ENCODE peak calls at places on chromosomes 2 and 18, in eight cellular contexts. One of them, this sample, is unnamed.

GRCh38 chr2:71064110-71064611 is 4.3 kb upstream of the NAGK start:
- DNase-seq in tibial artery: no peak
- DNase-seq in psoas muscle: no peak
- DNase-seq in hepatocyte: no peak
- DNase-seq in HCT116: no peak
- DNase-seq in CD4-positive, alpha-beta memory T cell: no peak
- DNase-seq in GM23248: no peak
- DNase-seq in cardiac muscle cell: no peak
- DNase-seq in this sample: no peak

GRCh38 chr2:160394153-160394552 is 99.5 kb downstream of the RBMS1 start:
- DNase-seq in tibial artery: no peak
- DNase-seq in psoas muscle: no peak
- DNase-seq in hepatocyte: no peak
- DNase-seq in HCT116: no peak
- DNase-seq in CD4-positive, alpha-beta memory T cell: peak; percentile 53
- DNase-seq in GM23248: no peak
- DNase-seq in cardiac muscle cell: no peak
- DNase-seq in this sample: no peak

GRCh38 chr2:43226955-43227829 is 786 bp upstream of the ZFP36L2 start:
- DNase-seq in tibial artery: peak; percentile 97
- DNase-seq in psoas muscle: peak; percentile 95
- DNase-seq in hepatocyte: peak; percentile 94
- DNase-seq in HCT116: peak; percentile 47
- DNase-seq in CD4-positive, alpha-beta memory T cell: peak; percentile 66
- DNase-seq in GM23248: peak; percentile 87
- DNase-seq in cardiac muscle cell: peak; percentile 93
- DNase-seq in this sample: no peak

GRCh38 chr18:55522011-55522410 is 66.0 kb downstream of the TCF4 start:
- DNase-seq in tibial artery: peak; percentile 23
- DNase-seq in psoas muscle: no peak
- DNase-seq in hepatocyte: peak; percentile 48
- DNase-seq in HCT116: no peak
- DNase-seq in CD4-positive, alpha-beta memory T cell: no peak
- DNase-seq in GM23248: no peak
- DNase-seq in cardiac muscle cell: peak; percentile 38
- DNase-seq in this sample: no peak

GRCh38 chr2:239184968-239185903 is 215.6 kb downstream of the HDAC4 start:
- DNase-seq in tibial artery: peak; percentile 12
- DNase-seq in psoas muscle: no peak
- DNase-seq in hepatocyte: no peak
- DNase-seq in HCT116: no peak
- DNase-seq in CD4-positive, alpha-beta memory T cell: no peak
- DNase-seq in GM23248: no peak
- DNase-seq in cardiac muscle cell: no peak
- DNase-seq in this sample: no peak

GRCh38 chr18:73791081-73791480 is 356.6 kb downstream of the FBXO15 start:
- DNase-seq in tibial artery: no peak
- DNase-seq in psoas muscle: no peak
- DNase-seq in hepatocyte: no peak
- DNase-seq in HCT116: no peak
- DNase-seq in CD4-positive, alpha-beta memory T cell: no peak
- DNase-seq in GM23248: peak; percentile 35
- DNase-seq in cardiac muscle cell: no peak
- DNase-seq in this sample: no peak

GRCh38 chr2:212145111-212145510 is 393.5 kb downstream of the ERBB4 start:
- DNase-seq in tibial artery: no peak
- DNase-seq in psoas muscle: no peak
- DNase-seq in hepatocyte: no peak
- DNase-seq in HCT116: no peak
- DNase-seq in CD4-positive, alpha-beta memory T cell: no peak
- DNase-seq in GM23248: peak; percentile 68
- DNase-seq in cardiac muscle cell: peak; percentile 34
- DNase-seq in this sample: no peak

GRCh38 chr2:66574701-66575624 is 140.0 kb downstream of the MEIS1 start:
- DNase-seq in tibial artery: no peak
- DNase-seq in psoas muscle: peak; percentile 56
- DNase-seq in hepatocyte: peak; percentile 87
- DNase-seq in HCT116: no peak
- DNase-seq in CD4-positive, alpha-beta memory T cell: no peak
- DNase-seq in GM23248: peak; percentile 90
- DNase-seq in cardiac muscle cell: peak; percentile 91
- DNase-seq in this sample: no peak

GRCh38 chr2:227881866-227882517 is 10.6 kb downstream of the DAW1 start:
- DNase-seq in tibial artery: no peak
- DNase-seq in psoas muscle: no peak
- DNase-seq in hepatocyte: no peak
- DNase-seq in HCT116: no peak
- DNase-seq in CD4-positive, alpha-beta memory T cell: no peak
- DNase-seq in GM23248: peak; percentile 35
- DNase-seq in cardiac muscle cell: no peak
- DNase-seq in this sample: no peak

GRCh38 chr18:62959481-62959880 is 244.1 kb downstream of the PHLPP1 start:
- DNase-seq in tibial artery: no peak
- DNase-seq in psoas muscle: no peak
- DNase-seq in hepatocyte: no peak
- DNase-seq in HCT116: no peak
- DNase-seq in CD4-positive, alpha-beta memory T cell: no peak
- DNase-seq in GM23248: no peak
- DNase-seq in cardiac muscle cell: no peak
- DNase-seq in this sample: no peak

GRCh38 chr18:62637807-62638687 is 77.3 kb upstream of the PHLPP1 start:
- DNase-seq in tibial artery: no peak
- DNase-seq in psoas muscle: no peak
- DNase-seq in hepatocyte: no peak
- DNase-seq in HCT116: peak; percentile 44
- DNase-seq in CD4-positive, alpha-beta memory T cell: peak; percentile 39
- DNase-seq in GM23248: peak; percentile 44
- DNase-seq in cardiac muscle cell: peak; percentile 27
- DNase-seq in this sample: peak; percentile 15

GRCh38 chr2:69385443-69386151 is 1.4 kb downstream of the GFPT1 start:
- DNase-seq in tibial artery: no peak
- DNase-seq in psoas muscle: no peak
- DNase-seq in hepatocyte: peak; percentile 12
- DNase-seq in HCT116: peak; percentile 54
- DNase-seq in CD4-positive, alpha-beta memory T cell: no peak
- DNase-seq in GM23248: peak; percentile 63
- DNase-seq in cardiac muscle cell: peak; percentile 61
- DNase-seq in this sample: no peak

GRCh38 chr2:20599001-20599600 is 51.8 kb downstream of the HS1BP3 start:
- DNase-seq in tibial artery: peak; percentile 74
- DNase-seq in psoas muscle: peak; percentile 53
- DNase-seq in hepatocyte: no peak
- DNase-seq in HCT116: no peak
- DNase-seq in CD4-positive, alpha-beta memory T cell: no peak
- DNase-seq in GM23248: no peak
- DNase-seq in cardiac muscle cell: no peak
- DNase-seq in this sample: no peak

DNA sequence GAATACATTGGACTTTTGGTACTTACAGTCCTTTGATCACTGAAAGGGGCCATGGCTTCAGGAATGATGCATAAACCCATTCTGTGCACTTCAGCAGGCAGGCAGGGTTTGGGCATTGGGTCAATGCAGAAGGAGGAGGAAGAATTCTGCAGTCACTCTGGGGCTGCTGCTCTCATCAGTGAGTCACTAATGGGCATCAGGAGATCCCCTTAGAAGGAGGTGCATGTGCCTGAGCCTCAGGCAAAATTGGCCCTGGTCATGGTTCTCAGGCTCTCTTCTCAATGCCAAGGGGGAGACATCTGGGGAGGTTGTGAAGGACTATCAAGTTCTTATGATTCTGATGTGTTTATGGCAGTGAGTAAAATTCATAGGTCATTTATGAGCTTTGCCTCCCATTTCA is 52.0 kb upstream of the TNP1 start:
- DNase-seq in tibial artery: no peak
- DNase-seq in psoas muscle: no peak
- DNase-seq in hepatocyte: no peak
- DNase-seq in HCT116: no peak
- DNase-seq in CD4-positive, alpha-beta memory T cell: no peak
- DNase-seq in GM23248: peak; percentile 77
- DNase-seq in cardiac muscle cell: no peak
- DNase-seq in this sample: no peak
- H3K27ac ChIP-seq in tibial artery: no peak overlapping the region
- H3K27ac ChIP-seq in psoas muscle: no peak overlapping the region
- H3K27ac ChIP-seq in hepatocyte: no peak overlapping the region
- H3K27ac ChIP-seq in HCT116: no peak overlapping the region
- H3K27ac ChIP-seq in CD4-positive, alpha-beta memory T cell: no peak overlapping the region
- H3K27ac ChIP-seq in GM23248: no peak overlapping the region
- H3K27ac ChIP-seq in cardiac muscle cell: no peak overlapping the region
- H3K27ac ChIP-seq in this sample: no peak overlapping the region

GRCh38 chr2:60354713-60355112 is 198.7 kb downstream of the BCL11A start:
- DNase-seq in tibial artery: no peak
- DNase-seq in psoas muscle: no peak
- DNase-seq in hepatocyte: no peak
- DNase-seq in HCT116: no peak
- DNase-seq in CD4-positive, alpha-beta memory T cell: no peak
- DNase-seq in GM23248: no peak
- DNase-seq in cardiac muscle cell: no peak
- DNase-seq in this sample: no peak

GRCh38 chr2:60353406-60353800 is 200.1 kb downstream of the BCL11A start:
- DNase-seq in tibial artery: no peak
- DNase-seq in psoas muscle: no peak
- DNase-seq in hepatocyte: no peak
- DNase-seq in HCT116: no peak
- DNase-seq in CD4-positive, alpha-beta memory T cell: no peak
- DNase-seq in GM23248: no peak
- DNase-seq in cardiac muscle cell: no peak
- DNase-seq in this sample: no peak

GRCh38 chr2:60353863-60354262 is 199.6 kb downstream of the BCL11A start:
- DNase-seq in tibial artery: no peak
- DNase-seq in psoas muscle: no peak
- DNase-seq in hepatocyte: no peak
- DNase-seq in HCT116: no peak
- DNase-seq in CD4-positive, alpha-beta memory T cell: no peak
- DNase-seq in GM23248: no peak
- DNase-seq in cardiac muscle cell: no peak
- DNase-seq in this sample: no peak

GRCh38 chr2:60356346-60356745 is 197.1 kb downstream of the BCL11A start:
- DNase-seq in tibial artery: no peak
- DNase-seq in psoas muscle: no peak
- DNase-seq in hepatocyte: no peak
- DNase-seq in HCT116: no peak
- DNase-seq in CD4-positive, alpha-beta memory T cell: no peak
- DNase-seq in GM23248: peak; percentile 13
- DNase-seq in cardiac muscle cell: no peak
- DNase-seq in this sample: no peak

GRCh38 chr2:60355849-60356261 is 197.6 kb downstream of the BCL11A start:
- DNase-seq in tibial artery: no peak
- DNase-seq in psoas muscle: no peak
- DNase-seq in hepatocyte: no peak
- DNase-seq in HCT116: no peak
- DNase-seq in CD4-positive, alpha-beta memory T cell: no peak
- DNase-seq in GM23248: no peak
- DNase-seq in cardiac muscle cell: no peak
- DNase-seq in this sample: no peak
- H3K27ac ChIP-seq in tibial artery: no peak overlapping the region
- H3K27ac ChIP-seq in psoas muscle: no peak overlapping the region
- H3K27ac ChIP-seq in hepatocyte: no peak overlapping the region
- H3K27ac ChIP-seq in HCT116: no peak overlapping the region
- H3K27ac ChIP-seq in CD4-positive, alpha-beta memory T cell: no peak overlapping the region
- H3K27ac ChIP-seq in GM23248: no peak overlapping the region
- H3K27ac ChIP-seq in cardiac muscle cell: no peak overlapping the region
- H3K27ac ChIP-seq in this sample: no peak overlapping the region

DNA sequence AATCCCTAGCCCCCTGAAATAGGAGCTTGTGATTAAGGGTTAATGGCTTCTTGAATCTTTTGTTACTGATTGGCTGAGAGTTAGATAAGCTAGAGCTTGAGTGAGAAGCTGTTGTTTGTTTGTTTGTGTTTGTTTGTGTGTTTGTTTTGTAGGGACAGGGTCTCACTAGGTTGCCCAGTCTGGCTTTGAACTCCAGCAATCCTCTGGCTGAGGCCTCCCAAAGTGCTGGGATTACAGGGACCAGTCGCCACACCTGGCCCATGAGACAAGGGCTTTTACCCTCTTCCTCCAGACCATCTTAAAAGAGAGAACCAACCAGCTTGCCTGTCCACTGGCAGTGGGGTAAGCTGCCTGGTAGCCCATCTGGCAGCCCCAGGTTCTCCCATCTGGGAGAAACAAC is 58.1 kb downstream of the SH2D6 start:
- DNase-seq in tibial artery: no peak
- DNase-seq in psoas muscle: no peak
- DNase-seq in hepatocyte: no peak
- DNase-seq in HCT116: no peak
- DNase-seq in CD4-positive, alpha-beta memory T cell: no peak
- DNase-seq in GM23248: no peak
- DNase-seq in cardiac muscle cell: no peak
- DNase-seq in this sample: no peak
- H3K27ac ChIP-seq in tibial artery: no peak overlapping the region
- H3K27ac ChIP-seq in psoas muscle: no peak overlapping the region
- H3K27ac ChIP-seq in hepatocyte: no peak overlapping the region
- H3K27ac ChIP-seq in HCT116: no peak overlapping the region
- H3K27ac ChIP-seq in CD4-positive, alpha-beta memory T cell: no peak overlapping the region
- H3K27ac ChIP-seq in GM23248: no peak overlapping the region
- H3K27ac ChIP-seq in cardiac muscle cell: no peak overlapping the region
- H3K27ac ChIP-seq in this sample: peak overlapping the region; percentile 55

DNA sequence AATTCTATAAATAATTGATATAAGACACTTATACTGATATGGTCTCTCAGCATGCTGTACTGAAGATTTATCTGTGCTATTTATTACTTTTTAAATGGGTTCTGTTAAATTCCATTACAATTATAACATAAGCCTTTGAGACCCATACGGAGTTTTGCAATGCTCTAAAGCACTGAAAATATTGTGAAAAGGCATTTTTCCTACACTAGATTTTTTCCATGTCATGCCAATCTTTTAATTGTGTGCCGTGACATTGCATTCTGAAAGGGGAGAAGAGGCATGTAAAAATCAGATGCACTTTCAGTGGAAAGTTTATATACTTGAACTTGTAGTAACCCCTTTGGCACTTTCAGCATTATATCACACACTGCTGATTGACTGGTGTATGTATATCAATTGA is 46.5 kb downstream of the EFEMP1 start:
- DNase-seq in tibial artery: no peak
- DNase-seq in psoas muscle: no peak
- DNase-seq in hepatocyte: no peak
- DNase-seq in HCT116: no peak
- DNase-seq in CD4-positive, alpha-beta memory T cell: no peak
- DNase-seq in GM23248: peak; percentile 76
- DNase-seq in cardiac muscle cell: peak; percentile 34
- DNase-seq in this sample: no peak
- H3K27ac ChIP-seq in tibial artery: no peak overlapping the region
- H3K27ac ChIP-seq in psoas muscle: no peak overlapping the region
- H3K27ac ChIP-seq in hepatocyte: no peak overlapping the region
- H3K27ac ChIP-seq in HCT116: no peak overlapping the region
- H3K27ac ChIP-seq in CD4-positive, alpha-beta memory T cell: no peak overlapping the region
- H3K27ac ChIP-seq in GM23248: peak overlapping the region; percentile 82
- H3K27ac ChIP-seq in cardiac muscle cell: no peak overlapping the region
- H3K27ac ChIP-seq in this sample: no peak overlapping the region